ENCODE peak calls at places on chromosomes 1 and 21, in eight cellular contexts. One of them, this sample, is unnamed.

GRCh38 chr1:77652970-77653516 is 29.4 kb downstream of the ZZZ3 start:
- ATAC-seq in CD4-positive, CD25-positive, alpha-beta regulatory T cell: no peak
- ATAC-seq in right cardiac atrium: no peak
- ATAC-seq in heart right ventricle: no peak
- ATAC-seq in psoas muscle: no peak
- ATAC-seq in lower lobe of right lung: no peak
- ATAC-seq in PC-3: no peak
- ATAC-seq in heart left ventricle: no peak
- ATAC-seq in this sample: no peak

GRCh38 chr21:41786521-41786987 is 19.7 kb upstream of the RIPK4 start:
- ATAC-seq in CD4-positive, CD25-positive, alpha-beta regulatory T cell: no peak
- ATAC-seq in right cardiac atrium: no peak
- ATAC-seq in heart right ventricle: no peak
- ATAC-seq in psoas muscle: no peak
- ATAC-seq in lower lobe of right lung: no peak
- ATAC-seq in PC-3: peak
- ATAC-seq in heart left ventricle: no peak
- ATAC-seq in this sample: no peak

GRCh38 chr1:162035241-162035640 is 11.6 kb upstream of the OLFML2B start:
- ATAC-seq in CD4-positive, CD25-positive, alpha-beta regulatory T cell: no peak
- ATAC-seq in right cardiac atrium: no peak
- ATAC-seq in heart right ventricle: no peak
- ATAC-seq in psoas muscle: no peak
- ATAC-seq in lower lobe of right lung: peak
- ATAC-seq in PC-3: peak
- ATAC-seq in heart left ventricle: no peak
- ATAC-seq in this sample: no peak

GRCh38 chr1:197838836-197839235 is 63.6 kb upstream of the DENND1B start:
- ATAC-seq in CD4-positive, CD25-positive, alpha-beta regulatory T cell: no peak
- ATAC-seq in right cardiac atrium: no peak
- ATAC-seq in heart right ventricle: no peak
- ATAC-seq in psoas muscle: no peak
- ATAC-seq in lower lobe of right lung: no peak
- ATAC-seq in PC-3: peak
- ATAC-seq in heart left ventricle: no peak
- ATAC-seq in this sample: no peak

GRCh38 chr21:15850645-15851044 is 120.9 kb downstream of the USP25 start:
- ATAC-seq in CD4-positive, CD25-positive, alpha-beta regulatory T cell: no peak
- ATAC-seq in right cardiac atrium: peak
- ATAC-seq in heart right ventricle: no peak
- ATAC-seq in psoas muscle: no peak
- ATAC-seq in lower lobe of right lung: peak
- ATAC-seq in PC-3: peak
- ATAC-seq in heart left ventricle: no peak
- ATAC-seq in this sample: no peak

GRCh38 chr1:63634471-63634870 is 41.3 kb downstream of the PGM1 start:
- ATAC-seq in CD4-positive, CD25-positive, alpha-beta regulatory T cell: no peak
- ATAC-seq in right cardiac atrium: no peak
- ATAC-seq in heart right ventricle: no peak
- ATAC-seq in psoas muscle: no peak
- ATAC-seq in lower lobe of right lung: no peak
- ATAC-seq in PC-3: no peak
- ATAC-seq in heart left ventricle: no peak
- ATAC-seq in this sample: no peak

GRCh38 chr1:53431725-53432306 is 27.4 kb upstream of the DMRTB1 start:
- ATAC-seq in CD4-positive, CD25-positive, alpha-beta regulatory T cell: peak
- ATAC-seq in right cardiac atrium: no peak
- ATAC-seq in heart right ventricle: no peak
- ATAC-seq in psoas muscle: no peak
- ATAC-seq in lower lobe of right lung: no peak
- ATAC-seq in PC-3: no peak
- ATAC-seq in heart left ventricle: no peak
- ATAC-seq in this sample: no peak

GRCh38 chr1:212753766-212754165 is 37.8 kb downstream of the NSL1 start:
- ATAC-seq in CD4-positive, CD25-positive, alpha-beta regulatory T cell: no peak
- ATAC-seq in right cardiac atrium: no peak
- ATAC-seq in heart right ventricle: no peak
- ATAC-seq in psoas muscle: no peak
- ATAC-seq in lower lobe of right lung: no peak
- ATAC-seq in PC-3: no peak
- ATAC-seq in heart left ventricle: no peak
- ATAC-seq in this sample: no peak

GRCh38 chr1:110176299-110176956 is 26.1 kb downstream of the SLC6A17 start:
- ATAC-seq in CD4-positive, CD25-positive, alpha-beta regulatory T cell: no peak
- ATAC-seq in right cardiac atrium: peak
- ATAC-seq in heart right ventricle: peak
- ATAC-seq in psoas muscle: peak
- ATAC-seq in lower lobe of right lung: no peak
- ATAC-seq in PC-3: no peak
- ATAC-seq in heart left ventricle: peak
- ATAC-seq in this sample: peak

GRCh38 chr1:1358433-1359201 is at the start of gene MXRA8:
- ATAC-seq in CD4-positive, CD25-positive, alpha-beta regulatory T cell: no peak
- ATAC-seq in right cardiac atrium: peak
- ATAC-seq in heart right ventricle: peak
- ATAC-seq in psoas muscle: peak
- ATAC-seq in lower lobe of right lung: peak
- ATAC-seq in PC-3: no peak
- ATAC-seq in heart left ventricle: peak
- ATAC-seq in this sample: peak

GRCh38 chr1:179575497-179576314 is at the start of gene NPHS2:
- ATAC-seq in CD4-positive, CD25-positive, alpha-beta regulatory T cell: no peak
- ATAC-seq in right cardiac atrium: no peak
- ATAC-seq in heart right ventricle: no peak
- ATAC-seq in psoas muscle: no peak
- ATAC-seq in lower lobe of right lung: no peak
- ATAC-seq in PC-3: no peak
- ATAC-seq in heart left ventricle: no peak
- ATAC-seq in this sample: no peak

GRCh38 chr1:35030338-35031102 is 1.2 kb downstream of the ZMYM6 start:
- ATAC-seq in CD4-positive, CD25-positive, alpha-beta regulatory T cell: no peak
- ATAC-seq in right cardiac atrium: no peak
- ATAC-seq in heart right ventricle: peak
- ATAC-seq in psoas muscle: no peak
- ATAC-seq in lower lobe of right lung: peak
- ATAC-seq in PC-3: no peak
- ATAC-seq in heart left ventricle: no peak
- ATAC-seq in this sample: no peak
- H3K27ac ChIP-seq in CD4-positive, CD25-positive, alpha-beta regulatory T cell: peak
- H3K27ac ChIP-seq in right cardiac atrium: peak
- H3K27ac ChIP-seq in heart right ventricle: no peak
- H3K27ac ChIP-seq in psoas muscle: peak
- H3K27ac ChIP-seq in lower lobe of right lung: peak
- H3K27ac ChIP-seq in PC-3: peak
- H3K27ac ChIP-seq in heart left ventricle: peak
- H3K27ac ChIP-seq in this sample: peak

DNA sequence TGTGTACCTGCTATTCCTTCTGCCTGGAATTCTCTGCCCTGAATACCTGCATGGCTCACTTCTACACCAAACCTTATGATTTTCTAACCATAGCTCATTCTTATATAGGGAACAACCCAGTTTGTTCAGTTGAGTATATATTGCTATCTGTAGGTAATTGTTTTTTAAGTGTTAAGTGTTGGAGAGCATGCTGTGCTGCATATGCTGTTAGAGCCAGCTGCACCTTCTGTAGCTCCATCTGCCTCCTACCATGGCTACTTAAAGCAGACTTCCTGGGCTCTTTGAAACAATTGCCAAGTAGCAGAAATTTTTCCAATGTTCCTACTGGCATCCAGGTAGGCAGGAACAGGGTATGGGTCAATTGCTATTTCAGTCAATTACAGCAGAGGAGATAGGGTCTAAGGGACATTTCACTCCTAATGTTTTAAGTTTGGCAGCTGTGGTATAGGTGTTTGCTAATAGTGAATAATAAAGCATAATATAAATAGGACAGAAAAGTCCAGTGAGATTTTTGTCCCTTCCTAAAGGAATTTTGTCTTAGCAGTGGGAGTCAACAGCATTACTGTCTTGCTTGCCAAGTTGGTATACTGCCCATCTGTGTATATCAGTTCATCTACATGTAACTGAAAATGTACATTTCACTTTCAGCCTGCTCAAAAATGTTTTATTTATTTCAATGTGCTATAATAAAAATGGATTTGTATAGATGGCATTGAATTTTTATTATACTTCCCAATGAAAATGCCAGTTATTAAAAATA is 34.0 kb upstream of the C1orf115 start:
- ATAC-seq in CD4-positive, CD25-positive, alpha-beta regulatory T cell: no peak
- ATAC-seq in right cardiac atrium: no peak
- ATAC-seq in heart right ventricle: no peak
- ATAC-seq in psoas muscle: no peak
- ATAC-seq in lower lobe of right lung: no peak
- ATAC-seq in PC-3: no peak
- ATAC-seq in heart left ventricle: no peak
- ATAC-seq in this sample: no peak
- H3K27ac ChIP-seq in CD4-positive, CD25-positive, alpha-beta regulatory T cell: no peak
- H3K27ac ChIP-seq in right cardiac atrium: no peak
- H3K27ac ChIP-seq in heart right ventricle: no peak
- H3K27ac ChIP-seq in psoas muscle: no peak
- H3K27ac ChIP-seq in lower lobe of right lung: no peak
- H3K27ac ChIP-seq in PC-3: no peak
- H3K27ac ChIP-seq in heart left ventricle: no peak
- H3K27ac ChIP-seq in this sample: no peak

DNA sequence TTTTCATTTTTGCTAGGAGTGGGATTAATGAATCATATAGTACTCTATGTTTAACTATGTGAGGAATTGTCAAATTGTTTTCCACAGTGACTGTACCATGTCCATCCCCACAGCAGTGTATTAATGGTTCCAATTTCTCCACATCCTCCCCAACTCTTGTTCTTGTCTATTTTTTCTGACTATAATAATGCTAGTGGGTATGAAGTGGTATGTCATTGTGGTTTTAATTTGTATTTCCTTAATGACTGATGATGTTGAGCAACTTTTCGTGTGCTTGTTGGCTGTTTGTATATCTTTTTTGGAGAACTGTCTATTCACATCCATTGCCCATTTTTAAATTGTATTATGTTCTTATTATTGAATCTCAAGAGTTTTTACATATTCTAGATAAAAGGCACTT is 10.0 kb upstream of the KPRP start:
- ATAC-seq in CD4-positive, CD25-positive, alpha-beta regulatory T cell: no peak
- ATAC-seq in right cardiac atrium: no peak
- ATAC-seq in heart right ventricle: no peak
- ATAC-seq in psoas muscle: no peak
- ATAC-seq in lower lobe of right lung: no peak
- ATAC-seq in PC-3: no peak
- ATAC-seq in heart left ventricle: no peak
- ATAC-seq in this sample: no peak
- H3K27ac ChIP-seq in CD4-positive, CD25-positive, alpha-beta regulatory T cell: no peak
- H3K27ac ChIP-seq in right cardiac atrium: no peak
- H3K27ac ChIP-seq in heart right ventricle: no peak
- H3K27ac ChIP-seq in psoas muscle: no peak
- H3K27ac ChIP-seq in lower lobe of right lung: no peak
- H3K27ac ChIP-seq in PC-3: no peak
- H3K27ac ChIP-seq in heart left ventricle: no peak
- H3K27ac ChIP-seq in this sample: no peak

DNA sequence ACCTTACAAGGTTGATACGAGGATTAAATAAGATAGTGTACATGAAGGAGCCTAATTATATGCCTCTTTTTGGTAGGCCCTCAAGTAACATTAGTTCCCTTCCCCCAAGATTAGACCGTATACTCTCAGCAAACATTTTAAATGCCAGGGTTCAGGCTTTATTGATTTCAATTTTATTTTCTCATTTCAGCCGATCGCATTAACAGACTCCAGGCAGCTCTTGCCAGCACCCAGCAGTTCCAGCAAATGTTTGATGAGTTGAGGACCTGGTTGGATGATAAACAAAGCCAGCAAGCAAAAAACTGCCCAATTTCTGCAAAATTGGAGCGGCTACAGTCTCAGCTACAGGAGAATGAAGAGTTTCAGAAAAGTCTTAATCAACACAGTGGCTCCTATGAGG is 104.4 kb upstream of the BMP8A start:
- ATAC-seq in CD4-positive, CD25-positive, alpha-beta regulatory T cell: no peak
- ATAC-seq in right cardiac atrium: no peak
- ATAC-seq in heart right ventricle: no peak
- ATAC-seq in psoas muscle: no peak
- ATAC-seq in lower lobe of right lung: no peak
- ATAC-seq in PC-3: no peak
- ATAC-seq in heart left ventricle: no peak
- ATAC-seq in this sample: no peak
- H3K27ac ChIP-seq in CD4-positive, CD25-positive, alpha-beta regulatory T cell: no peak
- H3K27ac ChIP-seq in right cardiac atrium: no peak
- H3K27ac ChIP-seq in heart right ventricle: no peak
- H3K27ac ChIP-seq in psoas muscle: no peak
- H3K27ac ChIP-seq in lower lobe of right lung: no peak
- H3K27ac ChIP-seq in PC-3: peak
- H3K27ac ChIP-seq in heart left ventricle: no peak
- H3K27ac ChIP-seq in this sample: no peak

DNA sequence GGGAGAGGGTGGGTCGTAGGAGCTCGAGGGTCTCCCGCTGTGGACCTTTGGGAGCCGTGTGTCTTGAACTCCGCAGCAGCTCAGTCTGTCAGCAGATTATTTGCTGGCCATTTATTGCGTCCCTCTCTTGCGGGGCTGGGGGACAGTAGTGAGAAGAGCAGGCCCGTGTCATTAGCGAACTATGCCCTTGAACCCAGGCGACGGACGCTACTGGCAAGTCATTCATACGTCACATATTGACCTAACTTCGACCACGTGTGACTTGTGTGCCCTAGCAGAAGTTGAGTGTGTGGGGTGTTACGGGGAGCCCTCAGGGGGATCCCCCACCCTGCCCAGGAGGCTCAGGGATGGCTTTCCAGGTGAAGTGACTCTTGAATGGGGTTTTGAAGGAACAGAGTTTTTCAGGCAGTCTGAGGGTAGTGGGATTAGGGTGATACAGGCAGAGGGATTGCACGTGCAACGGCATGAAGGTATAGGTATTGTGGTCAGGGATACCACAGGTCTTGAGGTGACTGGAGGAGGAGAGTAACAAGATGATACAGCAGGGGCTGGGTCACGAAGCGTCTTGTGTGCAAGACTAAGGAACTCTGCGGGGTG is 13.0 kb downstream of the RCC1 start:
- ATAC-seq in CD4-positive, CD25-positive, alpha-beta regulatory T cell: no peak
- ATAC-seq in right cardiac atrium: no peak
- ATAC-seq in heart right ventricle: no peak
- ATAC-seq in psoas muscle: no peak
- ATAC-seq in lower lobe of right lung: no peak
- ATAC-seq in PC-3: no peak
- ATAC-seq in heart left ventricle: no peak
- ATAC-seq in this sample: no peak
- H3K27ac ChIP-seq in CD4-positive, CD25-positive, alpha-beta regulatory T cell: peak
- H3K27ac ChIP-seq in right cardiac atrium: no peak
- H3K27ac ChIP-seq in heart right ventricle: no peak
- H3K27ac ChIP-seq in psoas muscle: peak
- H3K27ac ChIP-seq in lower lobe of right lung: peak
- H3K27ac ChIP-seq in PC-3: peak
- H3K27ac ChIP-seq in heart left ventricle: peak
- H3K27ac ChIP-seq in this sample: peak